ENCODE peak calls at places on chromosomes 4 and X, in five cellular contexts. R, S, M, Q and J are unnamed samples.
A peak's percentile ranks its signal among the peaks of the same experiment; 100 is the strongest.

GRCh38 chrX:17488036-17488435 is 113.0 kb downstream of the NHS start:
- DNase-seq in Q (no peak), R (no peak), S (no peak), M (no peak), J (no peak)

GRCh38 chrX:13911581-13911980 is 94.7 kb upstream of the GPM6B start:
- DNase-seq in R (no peak), S (no peak), Q (no peak), M (no peak), J (no peak)

GRCh38 chr4:76562851-76563803 is 128.1 kb downstream of the SHROOM3 start:
- DNase-seq in M (no peak), R (no peak), Q (no peak), S (no peak), J (no peak)

GRCh38 chrX:129876734-129877395 is 29.1 kb upstream of the UTP14A start:
- DNase-seq in R (peak; percentile 31), S (no peak), Q (no peak), M (no peak), J (peak; percentile 29)

GRCh38 chr4:124710911-124711310 is 1.6 kb downstream of the ANKRD50 start:
- DNase-seq in Q (no peak), M (no peak), S (no peak), R (no peak), J (no peak)

GRCh38 chr4:37885496-37885895 is 5.4 kb upstream of the TBC1D1 start:
- DNase-seq in R (no peak), S (no peak), Q (no peak), M (no peak), J (no peak)

GRCh38 chr4:824461-825062 is 1.4 kb downstream of the CPLX1 start:
- DNase-seq in Q (no peak), R (no peak), M (no peak), S (no peak), J (no peak)

GRCh38 chr4:5976431-5976830 is 41.8 kb downstream of the C4orf50 start:
- DNase-seq in Q (no peak), S (no peak), M (no peak), R (no peak), J (no peak)

GRCh38 chrX:149462849-149463248 is 42.3 kb downstream of the IDS start:
- DNase-seq in Q (no peak), R (no peak), M (no peak), S (no peak), J (no peak)

GRCh38 chr4:183838987-183839712 is 66.0 kb upstream of the STOX2 start:
- DNase-seq in R (no peak), M (no peak), Q (no peak), S (no peak), J (no peak)

GRCh38 chr4:37001688-37002436 is 242.7 kb upstream of the NWD2 start:
- DNase-seq in Q (no peak), M (no peak), S (no peak), R (no peak), J (no peak)

GRCh38 chr4:186918466-186918865 is 194.8 kb upstream of the FAT1 start:
- DNase-seq in Q (no peak), R (no peak), M (no peak), S (no peak), J (no peak)

GRCh38 chrX:56113785-56114436 is 118.2 kb upstream of the KLF8 start:
- DNase-seq in R (no peak), M (no peak), S (no peak), Q (no peak), J (no peak)

GRCh38 chr4:101200561-101200960 is 146.8 kb downstream of the PPP3CA start:
- DNase-seq in R (peak; percentile 91), Q (no peak), M (no peak), S (no peak), J (no peak)

GRCh38 chr4:163564221-163564720 is 69.8 kb downstream of the TMA16 start:
- DNase-seq in S (no peak), M (no peak), R (no peak), Q (no peak), J (no peak)

GRCh38 chr4:138186264-138186663 is 55.9 kb downstream of the SLC7A11 start:
- DNase-seq in M (no peak), S (no peak), R (no peak), Q (no peak), J (no peak)

GRCh38 chr4:73669410-73670183 is 49.4 kb upstream of the RASSF6 start:
- DNase-seq in M (no peak), Q (no peak), R (no peak), S (no peak), J (no peak)

GRCh38 chr4:67996127-67996526 is 32.8 kb upstream of the TMPRSS11A start:
- DNase-seq in Q (no peak), S (no peak), R (no peak), M (no peak), J (no peak)

GRCh38 chrX:7146703-7147430 is 645 bp upstream of the STS start:
- DNase-seq in S (no peak), Q (peak; percentile 38), M (no peak), R (no peak), J (peak; percentile 51)

GRCh38 chr4:52051615-52052474 is 741 bp downstream of the SPATA18 start:
- DNase-seq in S (no peak), R (peak; percentile 48), Q (peak; percentile 35), M (no peak), J (peak; percentile 61)

GRCh38 chr4:3251691-3252479 is 2.9 kb downstream of the MSANTD1 start:
- DNase-seq in Q (no peak), S (no peak), R (no peak), M (no peak), J (no peak)

GRCh38 chr4:71120831-71121524 is 127.5 kb downstream of the DCK start:
- DNase-seq in Q (no peak), M (no peak), R (no peak), S (no peak), J (no peak)

GRCh38 chrX:22950278-22951266 is 49.2 kb upstream of the DDX53 start:
- DNase-seq in M (no peak), Q (no peak), S (no peak), R (peak; percentile 54), J (no peak)

GRCh38 chr4:37629713-37630112 is 56.5 kb downstream of the RELL1 start:
- DNase-seq in Q (no peak), S (no peak), M (no peak), R (no peak), J (no peak)

GRCh38 chr4:164725066-164725465 is 28.9 kb upstream of the SMIM31 start:
- DNase-seq in S (no peak), Q (no peak), M (no peak), R (no peak), J (no peak)

GRCh38 chrX:18574591-18574990 is 97.3 kb downstream of the RS1 start:
- DNase-seq in Q (no peak), R (no peak), M (no peak), S (peak; percentile 20), J (no peak)

DNA sequence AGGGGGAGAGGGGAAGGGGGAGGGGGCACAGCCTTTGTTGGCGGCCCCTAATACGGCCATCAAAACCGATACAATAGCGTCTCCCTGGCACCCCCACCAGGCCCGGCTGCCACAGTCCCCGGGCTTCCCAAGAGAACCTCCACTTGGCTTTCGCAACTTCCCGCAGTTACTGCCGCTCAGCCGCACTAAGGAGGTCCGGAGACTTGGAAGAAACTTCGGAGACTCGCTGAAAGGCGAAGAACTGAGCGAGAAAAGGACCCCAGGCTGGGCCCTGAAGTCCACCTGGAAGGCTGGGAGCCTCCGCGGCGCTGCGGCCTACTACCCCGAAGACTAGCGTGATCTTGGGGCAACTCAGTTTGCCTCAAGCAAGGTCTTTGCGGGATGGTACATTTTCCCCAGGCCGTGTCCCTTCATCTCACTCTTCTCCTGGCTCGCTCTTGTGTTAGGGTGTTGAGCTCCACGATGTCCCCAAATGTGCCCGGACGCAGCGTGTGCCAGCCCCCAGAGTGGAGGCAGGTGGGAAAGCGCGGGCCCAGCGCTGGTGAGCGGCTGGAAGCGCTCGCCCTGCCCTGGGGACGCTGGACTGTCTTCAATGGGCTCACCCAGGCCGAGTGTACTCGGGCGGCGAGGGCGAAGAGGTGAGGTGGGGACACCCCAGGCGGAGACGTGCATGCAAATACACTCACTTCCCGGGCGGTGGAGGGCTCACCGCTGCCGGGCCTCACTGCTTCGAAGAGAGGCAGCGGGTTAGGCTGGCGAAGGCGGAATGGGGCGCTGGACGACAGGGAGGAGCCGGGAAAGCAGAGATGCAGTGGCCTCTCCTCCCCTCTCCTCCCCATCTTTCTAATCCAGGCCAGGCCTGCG is 2.5 kb downstream of the NKX6-1 start:
- DNase-seq in R (no peak), M (no peak), Q (no peak), S (no peak), J (no peak)
- H3K4me3 ChIP-seq in R (no peak overlapping the region), M (no peak overlapping the region), Q (no peak overlapping the region), S (no peak overlapping the region), J (no peak overlapping the region)

GRCh38 chrX:118116308-118117068 is at the start of gene KLHL13:
- DNase-seq in M (no peak), S (peak; percentile 11), Q (no peak), R (no peak), J (no peak)

GRCh38 chrX:118115948-118116307 is 682 bp downstream of the KLHL13 start:
- DNase-seq in M (no peak), R (no peak), S (no peak), Q (no peak), J (no peak)

DNA sequence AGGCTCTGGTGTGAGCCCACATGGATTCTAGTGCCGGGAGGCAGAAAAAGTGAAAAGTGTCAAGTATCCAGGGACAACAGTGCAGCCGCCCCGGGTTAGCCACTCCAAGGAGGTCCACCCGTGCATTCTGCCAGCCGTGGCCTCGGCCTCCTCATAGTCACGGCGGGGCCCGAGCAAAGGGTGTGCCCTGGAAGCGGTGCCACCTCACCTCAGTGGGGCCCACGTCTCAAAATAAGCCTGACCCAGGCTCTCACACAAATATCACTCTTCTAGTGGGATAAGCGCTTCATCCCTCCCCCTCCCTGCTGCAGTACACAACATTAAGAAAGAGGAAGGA is 427 bp upstream of the KLHL13 start:
- DNase-seq in S (peak; percentile 12), Q (no peak), M (no peak), R (no peak), J (no peak)
- H3K4me3 ChIP-seq in S (peak overlapping the region; percentile 49), Q (peak overlapping the region; percentile 68), M (no peak overlapping the region), R (peak overlapping the region; percentile 75), J (no peak overlapping the region)

GRCh38 chr4:83643036-83643435 is 107.1 kb downstream of the GPAT3 start:
- DNase-seq in M (no peak), Q (no peak), S (no peak), R (no peak), J (no peak)

GRCh38 chr4:83644677-83645639 is 109.0 kb downstream of the GPAT3 start:
- DNase-seq in M (no peak), S (no peak), Q (no peak), R (no peak), J (no peak)

GRCh38 chr4:83651846-83652245 is 115.9 kb downstream of the GPAT3 start:
- DNase-seq in Q (no peak), S (no peak), R (no peak), M (no peak), J (no peak)

DNA sequence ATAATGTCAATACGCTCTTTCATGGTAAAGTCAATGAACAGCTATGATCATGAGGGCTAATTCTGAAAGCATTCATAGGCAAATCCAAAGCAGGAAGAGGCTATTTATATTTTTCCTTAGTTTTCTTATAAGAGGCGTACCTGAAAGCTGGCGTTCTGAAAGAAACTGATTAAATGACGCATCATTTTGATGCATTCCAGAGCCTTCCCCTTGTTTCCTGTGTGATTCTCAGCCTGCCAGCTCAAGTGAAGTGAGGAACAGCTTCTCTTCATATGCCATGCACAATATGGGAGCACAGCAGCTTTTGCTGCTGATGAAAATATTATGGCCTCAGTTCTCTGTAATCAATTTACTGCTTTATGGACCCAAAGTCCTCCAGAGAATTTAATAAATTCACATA is 110.6 kb downstream of the GPAT3 start:
- DNase-seq in Q (no peak), M (no peak), S (no peak), R (no peak), J (no peak)
- H3K4me3 ChIP-seq in Q (no peak overlapping the region), M (no peak overlapping the region), S (no peak overlapping the region), R (no peak overlapping the region), J (no peak overlapping the region)

GRCh38 chrX:131763674-131764073 is 219.8 kb downstream of the OR13H1 start:
- DNase-seq in Q (peak; percentile 83), S (no peak), R (no peak), M (no peak), J (peak; percentile 85)
- H3K4me3 ChIP-seq in Q (no peak overlapping the region), S (no peak overlapping the region), R (no peak overlapping the region), M (no peak overlapping the region), J (peak overlapping the region; percentile 32)